ENCODE peak calls at places on chromosomes 2 and 18, in five cellular contexts. T is K562, C is HepG2, K is GM12878, J is H1. N is an unnamed sample.

GRCh38 chr2:1636791-1637415 is 107.4 kb downstream of the PXDN start:
- DNase-seq in T (no peak), C (no peak), K (no peak), J (no peak), N (no peak)

GRCh38 chr2:160324161-160324768 is 124.2 kb upstream of the ITGB6 start:
- DNase-seq in T (peak; percentile 23), C (peak; percentile 34), K (no peak), J (no peak), N (peak; percentile 39)

GRCh38 chr2:225091336-225091735 is 49.1 kb upstream of the DOCK10 start:
- DNase-seq in T (no peak), C (no peak), K (no peak), J (no peak), N (no peak)

GRCh38 chr2:212441141-212441540 is 97.5 kb downstream of the ERBB4 start:
- DNase-seq in T (no peak), C (no peak), K (no peak), J (no peak), N (no peak)

GRCh38 chr18:26772691-26773090 is 92.8 kb downstream of the AQP4 start:
- DNase-seq in T (no peak), C (no peak), K (no peak), J (no peak), N (peak; percentile 39)

GRCh38 chr2:127762441-127762840 is 48.5 kb downstream of the WDR33 start:
- DNase-seq in T (no peak), C (no peak), K (no peak), J (no peak), N (no peak)

GRCh38 chr2:17621781-17622180 is 81.3 kb downstream of the VSNL1 start:
- DNase-seq in T (no peak), C (no peak), K (no peak), J (no peak), N (no peak)

GRCh38 chr2:150191349-150191748 is 296.1 kb downstream of the RND3 start:
- DNase-seq in T (no peak), C (no peak), K (no peak), J (no peak), N (no peak)

GRCh38 chr2:8607591-8607990 is 74.3 kb upstream of the ID2 start:
- DNase-seq in T (no peak), C (no peak), K (no peak), J (no peak), N (no peak)

GRCh38 chr2:138373993-138374408 is 127.6 kb upstream of the SPOPL start:
- DNase-seq in T (peak; percentile 12), C (peak; percentile 58), K (peak; percentile 12), J (no peak), N (peak; percentile 36)

GRCh38 chr2:98697651-98698337 is 33.1 kb downstream of the MGAT4A start:
- DNase-seq in T (no peak), C (no peak), K (no peak), J (no peak), N (no peak)

GRCh38 chr2:98693477-98693876 is 37.5 kb downstream of the MGAT4A start:
- DNase-seq in T (no peak), C (no peak), K (no peak), J (no peak), N (no peak)

GRCh38 chr2:98692090-98692991 is 38.6 kb downstream of the MGAT4A start:
- DNase-seq in T (no peak), C (no peak), K (no peak), J (no peak), N (no peak)

GRCh38 chr2:98698896-98699295 is 32.0 kb downstream of the MGAT4A start:
- DNase-seq in T (no peak), C (no peak), K (no peak), J (no peak), N (no peak)

DNA sequence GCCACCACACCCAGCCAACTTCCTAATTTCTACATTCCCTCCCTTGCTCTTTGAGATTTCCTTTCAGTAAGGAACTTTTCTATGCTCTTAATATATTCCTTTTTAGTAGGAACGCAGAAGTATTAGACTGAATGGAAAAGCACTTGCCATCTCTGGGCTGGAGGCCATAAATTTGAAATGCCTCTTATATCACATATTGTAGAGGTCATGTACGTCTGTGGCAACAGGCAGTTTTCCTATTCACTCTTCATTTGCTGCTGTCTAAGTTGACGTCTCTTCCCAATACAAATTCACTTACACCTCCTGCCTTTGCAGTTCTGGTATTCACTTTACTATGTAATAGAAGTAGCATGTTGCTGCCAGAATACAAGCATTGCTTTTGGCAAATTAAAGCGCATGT is 34.8 kb downstream of the MGAT4A start:
- DNase-seq in T (no peak), C (no peak), K (no peak), J (no peak), N (no peak)
- H3K36me3 ChIP-seq in T (no peaks in the 10 kb centered on the region), C (peaks cover 5% of the 10 kb centered on the region), K (no peaks in the 10 kb centered on the region), J (no peaks in the 10 kb centered on the region), N (no peaks in the 10 kb centered on the region)

GRCh38 chr18:71666481-71666880 is 877.7 kb downstream of the CBLN2 start:
- DNase-seq in T (no peak), C (no peak), K (no peak), J (no peak), N (no peak)

DNA sequence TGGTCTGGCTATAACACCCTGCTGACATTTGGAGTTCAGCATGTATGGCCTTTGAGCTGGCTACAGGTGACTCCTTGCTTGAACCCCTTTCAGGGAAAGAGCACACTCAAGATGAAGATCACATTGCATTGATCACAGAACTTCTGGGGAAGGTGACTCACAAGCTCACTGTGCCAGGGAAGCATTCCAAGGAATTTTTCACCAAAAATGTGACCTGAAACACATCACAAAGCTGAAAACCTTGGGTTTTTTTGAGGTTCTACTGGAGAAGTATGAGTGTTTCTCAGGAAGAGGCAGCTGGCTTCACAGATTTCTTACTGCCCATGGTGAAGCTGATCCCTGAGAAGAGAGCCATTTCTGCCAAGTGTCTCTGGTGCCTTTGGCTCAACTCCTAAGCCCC is 879.0 kb downstream of the CBLN2 start:
- DNase-seq in T (no peak), C (no peak), K (no peak), J (no peak), N (no peak)
- TF ChIP-seq MAX in T (no peak), C (no peak), K (no peak), J (no peak), N (peak; percentile 24)

GRCh38 chr2:21039979-21040467 is 3.9 kb downstream of the APOB start:
- DNase-seq in T (no peak), C (no peak), K (no peak), J (no peak), N (no peak)

GRCh38 chr2:21039080-21039556 is 4.8 kb downstream of the APOB start:
- DNase-seq in T (no peak), C (no peak), K (no peak), J (no peak), N (no peak)

GRCh38 chr2:21036708-21037670 is 6.9 kb downstream of the APOB start:
- DNase-seq in T (no peak), C (no peak), K (no peak), J (no peak), N (no peak)

GRCh38 chr2:21037671-21038108 is 6.2 kb downstream of the APOB start:
- DNase-seq in T (no peak), C (no peak), K (no peak), J (no peak), N (no peak)

GRCh38 chr2:21038403-21039073 is 5.3 kb downstream of the APOB start:
- DNase-seq in T (no peak), C (peak; percentile 80), K (no peak), J (no peak), N (no peak)
- TF ChIP-seq USF2 in T (no peak), C (no peak), K (no peak), J (no peak), N (no peak)

GRCh38 chr2:240131941-240132650 is 4.0 kb downstream of the COPS9 start:
- DNase-seq in T (no peak), C (no peak), K (no peak), J (no peak), N (no peak)
- H3K36me3 ChIP-seq in T (peaks cover 43% of the 10 kb centered on the region), C (peaks cover 61% of the 10 kb centered on the region), K (peaks cover 18% of the 10 kb centered on the region), J (peaks cover 59% of the 10 kb centered on the region), N (peaks cover 65% of the 10 kb centered on the region)

GRCh38 chr2:134392689-134393476 is 139.0 kb downstream of the MGAT5 start:
- DNase-seq in T (no peak), C (no peak), K (no peak), J (no peak), N (no peak)

GRCh38 chr2:134385195-134385594 is 131.3 kb downstream of the MGAT5 start:
- DNase-seq in T (no peak), C (no peak), K (no peak), J (no peak), N (no peak)

GRCh38 chr2:134386321-134386720 is 132.4 kb downstream of the MGAT5 start:
- DNase-seq in T (no peak), C (no peak), K (no peak), J (no peak), N (no peak)

GRCh38 chr2:134391751-134392160 is 137.9 kb downstream of the MGAT5 start:
- DNase-seq in T (no peak), C (no peak), K (peak; percentile 57), J (no peak), N (no peak)

DNA sequence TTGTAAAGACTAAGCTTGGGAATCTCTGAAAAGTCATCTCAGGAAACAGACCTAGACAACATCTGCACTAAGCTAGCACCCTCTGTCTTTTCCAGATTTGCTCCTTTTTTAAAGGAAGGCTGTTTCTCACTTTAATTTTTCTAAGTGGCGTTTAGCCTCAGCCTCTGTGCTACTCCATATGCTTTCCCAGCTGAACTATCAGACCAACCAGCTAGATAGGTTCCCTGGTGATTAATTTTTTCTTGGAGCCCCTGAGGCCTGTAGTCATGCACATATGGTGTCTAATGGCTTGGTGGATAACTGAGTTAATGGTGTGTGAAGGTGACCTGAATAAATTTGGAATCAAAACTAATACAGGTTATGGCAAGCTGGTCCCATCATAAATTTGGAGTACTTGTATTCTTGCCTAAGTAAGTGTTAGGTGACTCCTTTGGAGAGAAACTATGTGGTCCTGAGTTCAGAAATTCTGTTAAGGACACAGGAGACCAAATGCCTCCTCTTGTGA is 135.5 kb downstream of the MGAT5 start:
- DNase-seq in T (no peak), C (no peak), K (no peak), J (no peak), N (peak; percentile 24)
- TF ChIP-seq MAX in T (no peak), C (no peak), K (no peak), J (no peak), N (no peak)

DNA sequence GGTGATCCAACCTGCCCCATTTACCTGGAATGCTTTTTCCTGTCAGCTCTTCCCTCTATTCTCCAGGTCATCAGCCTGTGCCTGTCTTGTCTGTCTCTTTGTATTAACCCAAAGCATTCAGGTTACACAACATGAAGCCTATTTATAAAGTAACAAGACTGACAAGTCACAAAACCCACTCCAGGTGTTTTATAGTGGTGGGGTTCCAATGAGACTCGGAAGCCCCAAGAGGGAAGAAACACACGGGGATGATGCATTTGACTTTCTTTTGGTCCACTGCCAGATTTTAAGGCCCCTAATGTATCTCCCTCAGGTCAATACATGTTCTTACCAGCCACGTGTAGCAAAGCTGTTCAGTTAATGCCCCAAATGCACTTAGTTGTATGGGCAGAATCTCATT is 27.5 kb downstream of the TGFA start:
- DNase-seq in T (no peak), C (no peak), K (no peak), J (no peak), N (no peak)
- TF ChIP-seq USF2 in T (no peak), C (no peak), K (no peak), J (no peak), N (no peak)

GRCh38 chr2:135167273-135167672 is 115.2 kb downstream of the RAB3GAP1 start:
- DNase-seq in T (no peak), C (no peak), K (no peak), J (no peak), N (no peak)
- H3K36me3 ChIP-seq in T (peaks cover 71% of the 10 kb centered on the region), C (peaks cover 73% of the 10 kb centered on the region), K (peaks cover 5% of the 10 kb centered on the region), J (peaks cover 59% of the 10 kb centered on the region), N (peaks cover 52% of the 10 kb centered on the region)